ENCODE peak calls at places on chromosome 22, in four cellular contexts. W is RWPE1, X is AG09309, E is ascending aorta. A is an unnamed sample.

GRCh38 chr22:48694296-48694883 is 1133.3 kb downstream of the BRD1 start:
- DNase-seq in W (no peak), E (no peak), X (no peak), A (no peak)

GRCh38 chr22:49099496-49100124 is 728.1 kb downstream of the BRD1 start:
- DNase-seq in X (no peak), W (no peak), E (peak; percentile 43), A (peak; percentile 9)

GRCh38 chr22:49403102-49403501 is 424.6 kb downstream of the BRD1 start:
- DNase-seq in W (no peak), E (no peak), X (no peak), A (no peak)

GRCh38 chr22:17137226-17137625 is 16.1 kb upstream of the TMEM121B start:
- DNase-seq in W (no peak), X (no peak), E (no peak), A (no peak)

GRCh38 chr22:37018815-37019308 is 385 bp downstream of the TST start:
- DNase-seq in X (no peak), E (peak; percentile 19), W (peak; percentile 28), A (peak; percentile 56)

GRCh38 chr22:27930246-27931060 is 11.4 kb upstream of the PITPNB start:
- DNase-seq in W (peak; percentile 64), E (no peak), X (no peak), A (no peak)

GRCh38 chr22:22721681-22722309 is 77.4 kb downstream of the GGTLC2 start:
- DNase-seq in E (no peak), W (no peak), X (no peak), A (no peak)

GRCh38 chr22:35418088-35418487 is 18.1 kb downstream of the MCM5 start:
- DNase-seq in E (no peak), X (peak; percentile 20), W (peak; percentile 34), A (no peak)

GRCh38 chr22:42863349-42863911 is 6.4 kb upstream of the ARFGAP3 start:
- DNase-seq in W (peak; percentile 54), E (no peak), X (peak; percentile 53), A (peak; percentile 43)

GRCh38 chr22:20475115-20475436 is 20.5 kb downstream of the KLHL22 start:
- DNase-seq in E (no peak), X (no peak), W (no peak), A (no peak)

GRCh38 chr22:19523240-19524169 is 705 bp downstream of the CLDN5 start:
- DNase-seq in E (no peak), X (no peak), W (no peak), A (no peak)

GRCh38 chr22:19675428-19675827 is 38.9 kb upstream of the SEPTIN5 start:
- DNase-seq in W (no peak), X (no peak), E (no peak), A (no peak)

GRCh38 chr22:35995345-35995744 is 33.3 kb downstream of the RBFOX2 start:
- DNase-seq in X (no peak), E (no peak), W (no peak), A (no peak)

GRCh38 chr22:25496396-25497064 is 67.9 kb upstream of the GRK3 start:
- DNase-seq in E (no peak), W (no peak), X (no peak), A (no peak)

GRCh38 chr22:35749808-35750207 is 32.1 kb downstream of the APOL5 start:
- DNase-seq in X (peak; percentile 63), W (no peak), E (no peak), A (no peak)

GRCh38 chr22:37139762-37140161 is 10.0 kb downstream of the IL2RB start:
- DNase-seq in W (no peak), X (no peak), E (no peak), A (no peak)

GRCh38 chr22:24054356-24054755 is 43.3 kb downstream of the CABIN1 start:
- DNase-seq in W (no peak), X (no peak), E (no peak), A (no peak)

GRCh38 chr22:23862103-23862502 is 4.4 kb downstream of the SLC2A11 start:
- DNase-seq in E (no peak), W (no peak), X (no peak), A (peak; percentile 60)

GRCh38 chr22:32103648-32104326 is 55.3 kb downstream of the C22orf42 start:
- DNase-seq in X (no peak), W (no peak), E (no peak), A (no peak)

GRCh38 chr22:20542736-20543135 is 35.3 kb downstream of the MED15 start:
- DNase-seq in W (no peak), X (no peak), E (no peak), A (no peak)

GRCh38 chr22:20130739-20131592 is 638 bp upstream of the ZDHHC8 start:
- DNase-seq in W (peak; percentile 53), X (peak; percentile 13), E (peak; percentile 21), A (peak; percentile 80)

GRCh38 chr22:26892401-26893033 is 235.1 kb downstream of the MIAT start:
- DNase-seq in X (no peak), E (no peak), W (no peak), A (peak; percentile 38)

GRCh38 chr22:28810839-28811491 is 10.6 kb upstream of the XBP1 start:
- DNase-seq in X (no peak), E (no peak), W (no peak), A (no peak)

GRCh38 chr22:23144926-23145906 is at the start of gene RAB36:
- DNase-seq in E (peak; percentile 96), X (peak; percentile 93), W (peak; percentile 98), A (peak; percentile 98)

GRCh38 chr22:24118689-24119384 is 62.5 kb upstream of the SUSD2 start:
- DNase-seq in X (no peak), W (no peak), E (no peak), A (no peak)

GRCh38 chr22:19121631-19122142 is 525 bp downstream of the DGCR2 start:
- DNase-seq in W (peak; percentile 25), E (no peak), X (no peak), A (peak; percentile 54)

GRCh38 chr22:36659762-36660509 is 43.6 kb downstream of the CACNG2 start:
- DNase-seq in W (peak; percentile 81), E (peak; percentile 57), X (peak; percentile 66), A (peak; percentile 96)

GRCh38 chr22:19941365-19942070 is at the start of the genes COMT and TXNRD2:
- DNase-seq in X (no peak), E (no peak), W (peak; percentile 64), A (peak; percentile 78)

GRCh38 chr22:37020192-37020479 is 594 bp downstream of the MPST start:
- DNase-seq in X (no peak), W (peak; percentile 39), E (no peak), A (no peak)

GRCh38 chr22:19680287-19680881 is 33.9 kb upstream of the SEPTIN5 start:
- DNase-seq in X (no peak), E (no peak), W (no peak), A (no peak)

GRCh38 chr22:43658823-43659222 is 153.3 kb downstream of the EFCAB6 start:
- DNase-seq in W (no peak), E (no peak), X (no peak), A (no peak)

GRCh38 chr22:27252282-27253049 is 549.1 kb downstream of the MN1 start:
- DNase-seq in X (peak; percentile 57), E (no peak), W (peak; percentile 69), A (peak; percentile 55)

GRCh38 chr22:19471572-19471971 is 7.4 kb downstream of the UFD1 start:
- DNase-seq in E (no peak), X (no peak), W (no peak), A (no peak)

GRCh38 chr22:23282089-23282501 is 101.8 kb downstream of the BCR start:
- DNase-seq in X (peak; percentile 24), W (peak; percentile 93), E (peak; percentile 91), A (peak; percentile 93)

GRCh38 chr22:37560682-37561208 is 465 bp downstream of the CDC42EP1 start:
- DNase-seq in X (no peak), E (no peak), W (no peak), A (peak; percentile 71)

GRCh38 chr22:21652010-21652546 is 10.0 kb downstream of the SDF2L1 start:
- DNase-seq in E (peak; percentile 70), W (peak; percentile 82), X (no peak), A (peak; percentile 92)
- TF ChIP-seq CTCF in E (no peak), W (no peak), X (no peak), A (no peak)

DNA sequence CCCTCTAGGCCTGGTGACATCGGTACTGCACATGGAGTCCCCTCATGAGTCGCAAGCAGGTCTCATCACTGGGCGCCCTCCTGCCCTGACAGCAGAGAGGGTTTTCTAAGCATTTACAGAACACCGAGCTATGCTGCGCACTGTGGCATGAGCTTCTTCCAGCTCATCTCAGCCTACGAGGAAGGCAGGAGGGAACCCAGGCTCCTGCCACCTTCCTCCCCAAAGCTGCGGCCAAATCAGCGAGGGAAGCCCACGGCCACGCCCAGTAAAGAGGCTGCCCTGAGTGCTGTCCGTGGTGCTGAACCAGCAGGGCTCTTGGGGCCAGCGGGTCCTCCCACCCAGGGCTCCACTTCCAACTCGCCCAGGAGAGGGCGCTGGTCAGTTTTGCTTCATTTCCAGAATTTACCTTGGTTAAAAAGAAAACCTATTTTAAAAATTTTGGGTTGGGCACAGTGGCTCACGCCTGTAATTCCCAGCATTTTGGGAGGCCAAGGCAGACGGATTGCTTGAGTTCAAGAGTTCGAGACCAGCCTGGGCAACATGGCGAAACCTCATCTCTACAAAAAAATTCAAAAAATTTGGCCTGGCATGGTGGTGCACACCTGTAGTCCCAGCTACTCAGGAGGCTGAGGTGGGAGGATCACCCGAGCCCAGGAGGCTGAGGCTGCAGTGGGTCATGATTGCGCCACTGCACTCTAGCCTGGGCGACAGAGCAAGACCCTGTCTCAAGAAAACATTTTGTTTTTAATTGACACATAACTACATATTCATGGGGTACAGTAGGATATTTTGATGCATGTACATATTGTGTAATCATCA is 34.2 kb downstream of the PHF21B start:
- DNase-seq in X (peak; percentile 23), W (peak; percentile 79), E (no peak), A (peak; percentile 87)
- TF ChIP-seq CTCF in X (peak; percentile 88), W (peak; percentile 73), E (peak; percentile 32), A (peak; percentile 91)

DNA sequence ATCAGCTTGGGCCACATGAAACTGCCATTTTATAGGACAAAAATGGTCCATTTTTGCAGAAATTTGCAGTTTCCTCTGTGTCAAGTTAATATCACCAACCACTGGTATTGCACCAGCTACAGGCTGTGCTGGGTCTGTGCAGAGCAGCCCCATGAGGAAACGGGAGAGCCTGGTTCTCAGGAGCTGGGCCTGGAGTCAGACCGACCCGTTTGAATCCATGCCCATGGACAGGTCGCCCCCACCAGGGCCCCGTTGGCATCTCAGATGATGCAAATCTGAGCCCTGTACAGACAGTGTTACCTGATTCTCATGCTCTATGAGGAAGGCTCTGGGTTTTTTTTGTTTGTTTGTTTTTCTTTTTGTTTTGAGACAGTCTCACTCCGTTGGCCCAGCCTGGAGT is 9.8 kb upstream of the SEC14L6 start:
- DNase-seq in E (no peak), W (no peak), X (no peak), A (peak; percentile 32)
- TF ChIP-seq CTCF in E (no peak), W (no peak), X (no peak), A (no peak)

DNA sequence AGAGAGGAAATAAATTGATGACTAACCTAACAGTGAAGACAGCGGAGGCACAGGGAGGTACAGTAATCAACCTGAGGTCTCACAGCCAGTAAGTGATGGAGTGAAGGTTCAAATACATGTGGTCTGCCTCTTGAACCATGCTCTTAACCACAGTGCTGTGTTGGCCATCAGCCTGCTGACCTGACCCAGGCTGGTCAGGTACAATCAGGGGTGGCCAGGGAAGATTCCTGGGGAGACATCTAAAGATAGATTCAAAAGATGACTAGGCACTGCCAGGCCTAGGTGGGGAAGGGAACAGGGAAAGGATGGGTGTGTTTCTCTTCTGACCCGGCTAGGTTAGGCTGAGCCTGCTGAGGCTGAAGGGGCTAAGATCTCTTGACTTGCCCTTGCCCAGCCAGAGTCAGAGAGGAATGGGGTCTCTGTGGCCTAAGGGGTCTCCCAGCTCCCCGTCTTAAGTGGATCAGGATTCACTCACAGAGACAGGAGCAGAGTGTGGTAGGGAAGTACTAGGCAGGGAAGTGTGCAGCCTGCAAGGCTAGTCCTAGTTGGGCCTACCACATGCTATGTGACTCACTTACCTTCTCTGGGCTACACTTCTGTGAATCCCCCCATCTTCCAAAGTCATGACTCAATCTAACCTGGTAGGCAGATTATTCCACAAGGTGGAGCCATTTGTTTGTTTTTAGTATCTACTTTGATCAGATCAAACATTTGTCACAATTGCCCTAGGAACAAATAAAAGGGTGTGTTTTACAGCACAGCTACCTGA is 10.4 kb upstream of the SREBF2 start:
- DNase-seq in X (peak; percentile 32), E (no peak), W (peak; percentile 64), A (peak; percentile 40)
- TF ChIP-seq CTCF in X (peak; percentile 56), E (peak; percentile 40), W (peak; percentile 45), A (peak; percentile 35)